ENCODE peak calls at places on chromosomes 13 and 19, in eight cellular contexts. R is Karpas-422, Q is cardiac muscle cell, E is Peyer's patch, I is breast epithelium, V is colonic mucosa, X is upper lobe of right lung, U is GM12878. B is an unnamed sample.

GRCh38 chr13:93775507-93776108 is 549.0 kb downstream of the GPC6 start:
- DNase-seq in R (no peak), Q (peak; percentile 67), E (no peak), I (no peak), V (no peak), X (no peak), U (no peak), B (no peak)

GRCh38 chr19:40445945-40446784 is 2.0 kb upstream of the SERTAD3 start:
- DNase-seq in R (no peak), Q (no peak), E (no peak), I (peak; percentile 38), V (peak; percentile 88), X (no peak), U (no peak), B (no peak)

GRCh38 chr13:112804374-112804773 is 114.5 kb downstream of the ATP11A start:
- DNase-seq in R (no peak), Q (no peak), E (no peak), I (no peak), V (no peak), X (no peak), U (no peak), B (no peak)

GRCh38 chr19:40257096-40257517 is 28.0 kb downstream of the AKT2 start:
- DNase-seq in R (no peak), Q (no peak), E (no peak), I (peak; percentile 61), V (no peak), X (no peak), U (no peak), B (no peak)

GRCh38 chr19:36041831-36042230 is 9.2 kb upstream of the CLIP3 start:
- DNase-seq in R (no peak), Q (peak; percentile 97), E (no peak), I (no peak), V (no peak), X (no peak), U (no peak), B (no peak)

GRCh38 chr13:40275636-40276035 is 390.8 kb downstream of the FOXO1 start:
- DNase-seq in R (no peak), Q (peak; percentile 32), E (no peak), I (no peak), V (no peak), X (no peak), U (no peak), B (no peak)

GRCh38 chr19:10045371-10045770 is 32.1 kb downstream of the RDH8 start:
- DNase-seq in R (peak; percentile 57), Q (no peak), E (no peak), I (no peak), V (no peak), X (no peak), U (no peak), B (no peak)

GRCh38 chr19:39408392-39409206 is 2.0 kb downstream of the ZFP36 start:
- DNase-seq in R (peak; percentile 47), Q (peak; percentile 67), E (no peak), I (peak; percentile 71), V (peak; percentile 57), X (no peak), U (no peak), B (no peak)

GRCh38 chr19:55353803-55354697 is 469 bp downstream of the COX6B2 start:
- DNase-seq in R (peak; percentile 65), Q (peak; percentile 68), E (peak; percentile 55), I (peak; percentile 48), V (peak; percentile 84), X (peak; percentile 86), U (no peak), B (peak; percentile 74)

GRCh38 chr13:98839826-98840769 is 87.6 kb upstream of the SLC15A1 start:
- DNase-seq in R (peak; percentile 77), Q (peak; percentile 70), E (no peak), I (no peak), V (peak; percentile 49), X (peak; percentile 74), U (no peak), B (peak; percentile 52)

GRCh38 chr13:38941353-38941945 is 49.2 kb downstream of the STOML3 start:
- DNase-seq in R (no peak), Q (peak; percentile 28), E (no peak), I (no peak), V (no peak), X (no peak), U (no peak), B (no peak)

GRCh38 chr13:112525306-112525945 is 62.5 kb downstream of the TUBGCP3 start:
- DNase-seq in R (no peak), Q (no peak), E (no peak), I (no peak), V (no peak), X (no peak), U (no peak), B (no peak)

GRCh38 chr13:57123660-57124059 is 17.1 kb upstream of the PRR20A start:
- DNase-seq in R (no peak), Q (peak; percentile 3), E (no peak), I (no peak), V (no peak), X (no peak), U (no peak), B (no peak)

GRCh38 chr19:39817888-39818561 is 15.9 kb downstream of the DYRK1B start:
- DNase-seq in R (no peak), Q (no peak), E (no peak), I (no peak), V (no peak), X (no peak), U (no peak), B (no peak)

GRCh38 chr13:97215325-97215724 is 6.8 kb upstream of the MBNL2 start:
- DNase-seq in R (no peak), Q (no peak), E (no peak), I (no peak), V (no peak), X (no peak), U (no peak), B (no peak)

GRCh38 chr19:48319647-48320537 is 5.5 kb upstream of the EMP3 start:
- DNase-seq in R (peak; percentile 86), Q (peak; percentile 87), E (peak; percentile 91), I (peak; percentile 65), V (peak; percentile 92), X (peak; percentile 92), U (no peak), B (peak; percentile 74)

GRCh38 chr13:111115051-111115840 is at the start of gene ARHGEF7:
- DNase-seq in R (no peak), Q (no peak), E (no peak), I (no peak), V (no peak), X (no peak), U (no peak), B (no peak)

GRCh38 chr19:6056801-6057650 is 53.3 kb downstream of the RFX2 start:
- DNase-seq in R (no peak), Q (peak; percentile 95), E (no peak), I (peak; percentile 90), V (peak; percentile 65), X (no peak), U (no peak), B (no peak)

GRCh38 chr13:40874138-40874776 is 84.8 kb downstream of the SLC25A15 start:
- DNase-seq in R (peak; percentile 45), Q (peak; percentile 7), E (no peak), I (no peak), V (no peak), X (no peak), U (no peak), B (peak; percentile 13)

GRCh38 chr13:44068737-44069136 is 189.0 kb downstream of the LACC1 start:
- DNase-seq in R (no peak), Q (peak; percentile 50), E (no peak), I (no peak), V (no peak), X (no peak), U (no peak), B (no peak)

GRCh38 chr13:26758496-26759155 is 2.0 kb downstream of the GPR12 start:
- DNase-seq in R (no peak), Q (no peak), E (no peak), I (no peak), V (no peak), X (no peak), U (no peak), B (no peak)

GRCh38 chr19:43469160-43469480 is 3.7 kb upstream of the LYPD3 start:
- DNase-seq in R (no peak), Q (no peak), E (no peak), I (no peak), V (no peak), X (no peak), U (no peak), B (peak; percentile 24)
- H3K4me3 ChIP-seq in R (no peak overlapping the region), Q (no peak overlapping the region), E (no peak overlapping the region), I (no peak overlapping the region), V (no peak overlapping the region), X (no peak overlapping the region), U (no peak overlapping the region), B (no peak overlapping the region)

DNA sequence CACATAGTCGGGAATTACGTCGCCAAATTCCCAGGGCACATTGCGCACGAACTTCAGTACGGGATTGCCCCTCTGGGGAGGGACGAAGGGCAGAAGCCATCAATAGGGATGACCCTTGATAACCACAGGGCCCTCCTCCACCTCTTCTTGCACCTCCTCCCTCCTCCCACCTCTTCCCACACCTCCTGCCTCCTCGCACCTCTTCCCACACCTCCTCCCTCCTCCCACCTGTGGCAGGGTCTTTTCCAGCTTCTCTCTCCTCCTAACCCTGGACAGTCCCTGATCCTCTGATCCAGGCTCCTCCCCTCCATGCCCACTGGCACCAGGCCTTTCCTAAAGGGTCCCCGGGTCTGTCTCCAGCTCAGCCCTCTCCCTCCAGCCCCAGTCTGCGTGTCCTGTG is 3.4 kb downstream of the ERCC1 start:
- DNase-seq in R (no peak), Q (no peak), E (no peak), I (no peak), V (no peak), X (no peak), U (no peak), B (no peak)
- H3K27ac ChIP-seq in R (peak overlapping the region; percentile 87), Q (no peak overlapping the region), E (peak overlapping the region; percentile 78), I (no peak overlapping the region), V (no peak overlapping the region), X (no peak overlapping the region), U (peak overlapping the region; percentile 73), B (peak overlapping the region; percentile 79)

GRCh38 chr13:78632956-78633355 is 26.0 kb downstream of the OBI1 start:
- DNase-seq in R (no peak), Q (no peak), E (no peak), I (no peak), V (no peak), X (no peak), U (no peak), B (no peak)

GRCh38 chr13:78630509-78630908 is 27.2 kb upstream of the POU4F1 start:
- DNase-seq in R (no peak), Q (no peak), E (no peak), I (no peak), V (no peak), X (no peak), U (no peak), B (peak; percentile 19)

GRCh38 chr13:78625384-78625783 is 22.0 kb upstream of the POU4F1 start:
- DNase-seq in R (no peak), Q (no peak), E (no peak), I (no peak), V (no peak), X (no peak), U (no peak), B (no peak)

GRCh38 chr13:78636493-78636892 is 22.5 kb downstream of the OBI1 start:
- DNase-seq in R (peak; percentile 47), Q (no peak), E (no peak), I (no peak), V (no peak), X (no peak), U (no peak), B (peak; percentile 13)

GRCh38 chr13:78631077-78631476 is 27.7 kb upstream of the POU4F1 start:
- DNase-seq in R (no peak), Q (no peak), E (no peak), I (no peak), V (peak; percentile 22), X (no peak), U (no peak), B (no peak)
- H3K4me3 ChIP-seq in R (no peak overlapping the region), Q (no peak overlapping the region), E (no peak overlapping the region), I (no peak overlapping the region), V (no peak overlapping the region), X (no peak overlapping the region), U (no peak overlapping the region), B (no peak overlapping the region)

GRCh38 chr19:46378268-46378667 is 31.4 kb downstream of the PPP5C start:
- DNase-seq in R (no peak), Q (peak; percentile 64), E (no peak), I (no peak), V (no peak), X (no peak), U (no peak), B (no peak)
- H3K27ac ChIP-seq in R (no peak overlapping the region), Q (no peak overlapping the region), E (no peak overlapping the region), I (peak overlapping the region; percentile 93), V (no peak overlapping the region), X (no peak overlapping the region), U (no peak overlapping the region), B (no peak overlapping the region)